ENCODE peak calls at places on chromosomes 7 and 10, in five cellular contexts. Y, O, P, S and T are unnamed samples.

GRCh38 chr10:12699258-12699700 is 302.2 kb downstream of the CCDC3 start:
- DNase-seq in Y (no peak), O (no peak), S (no peak), P (no peak), T (no peak)

GRCh38 chr7:95730493-95731280 is 41.7 kb upstream of the DYNC1I1 start:
- DNase-seq in Y (peak; percentile 53), P (no peak), O (no peak), S (no peak), T (peak; percentile 24)

GRCh38 chr10:114259825-114260224 is 20.8 kb downstream of the VWA2 start:
- DNase-seq in O (no peak), P (no peak), S (no peak), Y (no peak), T (no peak)

GRCh38 chr10:58212622-58213021 is 55.1 kb downstream of the IPMK start:
- DNase-seq in Y (no peak), O (no peak), P (no peak), S (no peak), T (no peak)

GRCh38 chr10:133160813-133161471 is 923 bp downstream of the KNDC1 start:
- DNase-seq in O (no peak), P (no peak), Y (peak; percentile 2), S (no peak), T (no peak)

GRCh38 chr7:36777062-36777461 is 52.8 kb upstream of the AOAH start:
- DNase-seq in S (no peak), O (no peak), Y (no peak), P (no peak), T (no peak)

GRCh38 chr10:31650010-31650409 is 278.6 kb downstream of the ARHGAP12 start:
- DNase-seq in O (no peak), P (no peak), Y (no peak), S (no peak), T (peak; percentile 67)

GRCh38 chr7:137667633-137668387 is 179.0 kb downstream of the DGKI start:
- DNase-seq in S (no peak), Y (no peak), O (no peak), P (no peak), T (peak; percentile 95)

GRCh38 chr10:122495406-122496340 is 34.3 kb downstream of the HTRA1 start:
- DNase-seq in O (no peak), S (no peak), Y (no peak), P (no peak), T (no peak)

GRCh38 chr10:83182076-83182475 is 957.2 kb upstream of the GHITM start:
- DNase-seq in O (no peak), Y (no peak), P (no peak), S (no peak), T (no peak)

GRCh38 chr7:48087349-48087748 is 1.7 kb upstream of the UPP1 start:
- DNase-seq in O (no peak), Y (no peak), P (no peak), S (no peak), T (peak; percentile 70)

GRCh38 chr7:138980575-138981285 is 459 bp downstream of the KIAA1549 start:
- DNase-seq in S (no peak), Y (peak; percentile 46), P (peak; percentile 18), O (peak; percentile 45), T (no peak)

GRCh38 chr10:101892782-101893391 is 49.3 kb upstream of the KCNIP2 start:
- DNase-seq in Y (no peak), S (no peak), O (no peak), P (no peak), T (no peak)

GRCh38 chr7:50450691-50451051 is 521 bp upstream of the FIGNL1 start:
- DNase-seq in P (no peak), O (no peak), Y (no peak), S (no peak), T (no peak)

GRCh38 chr10:97731346-97732051 is 5.4 kb upstream of the ZFYVE27 start:
- DNase-seq in Y (peak; percentile 55), P (peak; percentile 23), S (peak; percentile 76), O (peak; percentile 71), T (peak; percentile 72)

GRCh38 chr7:39429421-39429820 is 136.8 kb upstream of the YAE1 start:
- DNase-seq in Y (no peak), S (no peak), P (no peak), O (no peak), T (no peak)

GRCh38 chr7:51702673-51703072 is 386.1 kb upstream of the COBL start:
- DNase-seq in O (no peak), S (no peak), P (no peak), Y (no peak), T (no peak)

GRCh38 chr7:45219801-45220200 is 62.2 kb downstream of the RAMP3 start:
- DNase-seq in O (no peak), Y (no peak), P (no peak), S (no peak), T (no peak)

GRCh38 chr10:27188897-27189296 is 33.7 kb downstream of the MASTL start:
- DNase-seq in Y (no peak), S (no peak), P (no peak), O (no peak), T (no peak)

GRCh38 chr7:19405546-19405945 is 260.3 kb upstream of the FERD3L start:
- DNase-seq in Y (no peak), P (no peak), O (no peak), S (no peak), T (peak; percentile 78)

GRCh38 chr7:74061840-74062539 is 21.6 kb upstream of the LIMK1 start:
- DNase-seq in O (no peak), Y (no peak), P (peak; percentile 26), S (no peak), T (peak; percentile 99)

GRCh38 chr7:127824682-127825081 is 172.7 kb downstream of the SND1 start:
- DNase-seq in P (no peak), S (no peak), O (no peak), Y (no peak), T (no peak)

GRCh38 chr7:86326847-86327246 is 316.9 kb upstream of the GRM3 start:
- DNase-seq in O (no peak), S (no peak), Y (no peak), P (no peak), T (no peak)

GRCh38 chr7:158740013-158740656 is 35.5 kb upstream of the NCAPG2 start:
- DNase-seq in Y (no peak), P (no peak), S (no peak), O (no peak), T (peak; percentile 83)

GRCh38 chr7:99679400-99680191 is at the start of gene CYP3A5:
- DNase-seq in O (no peak), S (peak; percentile 23), P (no peak), Y (no peak), T (no peak)

GRCh38 chr7:106062521-106062931 is 49.6 kb downstream of the SYPL1 start:
- DNase-seq in Y (no peak), P (peak; percentile 5), O (no peak), S (no peak), T (no peak)

GRCh38 chr7:31084226-31084625 is 32.1 kb downstream of the ADCYAP1R1 start:
- DNase-seq in Y (no peak), S (no peak), O (no peak), P (no peak), T (no peak)

GRCh38 chr7:119756687-119757086 is 516.3 kb upstream of the KCND2 start:
- DNase-seq in Y (no peak), S (no peak), O (no peak), P (no peak), T (no peak)

GRCh38 chr7:18590744-18591340 is 95.3 kb downstream of the HDAC9 start:
- DNase-seq in P (no peak), O (no peak), S (peak; percentile 28), Y (peak; percentile 54), T (peak; percentile 75)

GRCh38 chr10:113576853-113577252 is 24.0 kb downstream of the HABP2 start:
- DNase-seq in Y (no peak), S (peak; percentile 40), P (no peak), O (peak; percentile 60), T (no peak)

GRCh38 chr10:71396714-71397339 is at the start of gene CDH23:
- DNase-seq in S (peak; percentile 72), Y (peak; percentile 45), P (peak; percentile 12), O (peak; percentile 35), T (no peak)

GRCh38 chr7:36210542-36210941 is 57.5 kb downstream of the EEPD1 start:
- DNase-seq in P (no peak), S (no peak), Y (no peak), O (no peak), T (no peak)

GRCh38 chr7:100153713-100154519 is 4.6 kb downstream of the TRAPPC14 start:
- DNase-seq in P (no peak), S (no peak), Y (no peak), O (no peak), T (no peak)

GRCh38 chr7:150340024-150340749 is 1.2 kb downstream of the RARRES2 start:
- DNase-seq in O (no peak), P (no peak), Y (no peak), S (no peak), T (no peak)

GRCh38 chr7:27113991-27114866 is 11.7 kb upstream of the HOXA2 start:
- DNase-seq in P (peak; percentile 32), O (no peak), S (peak; percentile 58), Y (peak; percentile 20), T (peak; percentile 81)

GRCh38 chr7:141097430-141097829 is 23.6 kb downstream of the TMEM178B start:
- DNase-seq in P (no peak), O (peak; percentile 14), Y (no peak), S (no peak), T (no peak)

GRCh38 chr10:53314856-53315255 is 542.3 kb upstream of the MBL2 start:
- DNase-seq in O (no peak), P (no peak), S (no peak), Y (no peak), T (peak; percentile 62)

GRCh38 chr7:111108526-111108925 is 17.6 kb downstream of the LRRN3 start:
- DNase-seq in O (no peak), P (peak; percentile 52), Y (peak; percentile 93), S (no peak), T (no peak)

GRCh38 chr7:72080349-72080766 is 331.8 kb downstream of the CALN1 start:
- DNase-seq in P (no peak), Y (no peak), O (no peak), S (no peak), T (no peak)